ENCODE peak calls at places on chromosomes 7 and 10, in ten cellular contexts. F is heart left ventricle, O is adrenal gland, Y is neuronal stem cell, A is body of pancreas, V is suprapubic skin, W is lower lobe of right lung, N is colonic mucosa, P is GM23338, Q is prostate gland. T is an unnamed sample.
A peak's percentile ranks its signal among the peaks of the same experiment; 100 is the strongest.

GRCh38 chr7:150327308-150327707 is 4.0 kb upstream of the ACTR3C start:
- DNase-seq in P (no peak), F (no peak), O (peak; percentile 48), A (no peak), W (no peak), Q (no peak), N (no peak), V (no peak), Y (no peak), T (no peak)

GRCh38 chr7:146366938-146367337 is 250.3 kb downstream of the CNTNAP2 start:
- DNase-seq in Y (no peak), A (no peak), Q (no peak), W (no peak), V (no peak), N (no peak), P (no peak), O (no peak), F (no peak), T (peak; percentile 12)

GRCh38 chr7:32616625-32617024 is 121.3 kb downstream of the AVL9 start:
- DNase-seq in W (no peak), P (no peak), A (no peak), V (peak; percentile 68), F (peak; percentile 69), O (peak; percentile 68), Y (no peak), N (no peak), Q (no peak), T (peak; percentile 26)

GRCh38 chr10:96747734-96748550 is 27.6 kb upstream of the PIK3AP1 start:
- DNase-seq in Y (no peak), V (no peak), O (no peak), N (peak; percentile 28), A (no peak), F (no peak), Q (no peak), P (no peak), W (no peak), T (no peak)

GRCh38 chr7:91103365-91103764 is 160.9 kb upstream of the FZD1 start:
- DNase-seq in W (no peak), F (no peak), Y (no peak), P (no peak), A (no peak), O (no peak), V (no peak), Q (peak; percentile 46), N (no peak), T (no peak)

GRCh38 chr7:36276428-36277246 is 113.0 kb upstream of the ANLN start:
- DNase-seq in Y (no peak), F (no peak), W (no peak), P (no peak), A (no peak), O (peak; percentile 42), Q (no peak), N (peak; percentile 14), V (no peak), T (no peak)

GRCh38 chr7:44629825-44630580 is 23.6 kb downstream of the OGDH start:
- DNase-seq in Y (no peak), W (no peak), O (no peak), F (no peak), A (no peak), Q (no peak), V (no peak), P (no peak), N (no peak), T (no peak)

GRCh38 chr10:30182191-30183075 is 123.0 kb upstream of the JCAD start:
- DNase-seq in V (no peak), O (no peak), Y (no peak), F (no peak), P (no peak), A (peak; percentile 23), N (no peak), W (no peak), Q (peak; percentile 57), T (peak; percentile 15)

GRCh38 chr7:135253851-135254815 is 20.5 kb downstream of the STRA8 start:
- DNase-seq in V (peak; percentile 80), A (peak; percentile 49), F (peak; percentile 73), Y (no peak), N (peak; percentile 46), Q (peak; percentile 60), P (no peak), W (peak; percentile 73), O (peak; percentile 86), T (peak; percentile 66)

GRCh38 chr10:46552526-46553237 is 3.8 kb downstream of the GPRIN2 start:
- DNase-seq in A (no peak), W (peak; percentile 41), F (peak; percentile 60), P (no peak), O (peak; percentile 47), Q (peak; percentile 77), V (peak; percentile 57), Y (no peak), N (peak; percentile 55), T (no peak)

GRCh38 chr10:34045571-34046190 is 711.2 kb upstream of the NRP1 start:
- DNase-seq in Q (no peak), A (no peak), O (no peak), P (no peak), V (no peak), Y (no peak), N (no peak), W (no peak), F (no peak), T (peak; percentile 39)

GRCh38 chr10:31345886-31346285 is 26.9 kb downstream of the ZEB1 start:
- DNase-seq in F (no peak), A (no peak), Y (no peak), N (no peak), Q (no peak), P (no peak), O (no peak), W (no peak), V (no peak), T (no peak)

GRCh38 chr10:114607358-114607998 is 50.6 kb downstream of the ABLIM1 start:
- DNase-seq in N (no peak), O (no peak), V (no peak), Q (no peak), A (no peak), F (no peak), P (no peak), Y (no peak), W (no peak), T (peak; percentile 62)

GRCh38 chr10:118742787-118743186 is 12.0 kb downstream of the CACUL1 start:
- DNase-seq in O (no peak), A (no peak), V (no peak), Y (no peak), N (no peak), W (no peak), P (no peak), Q (no peak), F (no peak), T (no peak)

GRCh38 chr7:74404741-74405140 is 49.0 kb upstream of the GTF2IRD1 start:
- DNase-seq in Y (no peak), V (peak; percentile 38), Q (no peak), W (no peak), A (no peak), N (no peak), O (no peak), F (peak; percentile 41), P (no peak), T (no peak)

GRCh38 chr7:64667311-64667710 is 1.4 kb downstream of the ZNF107 start:
- DNase-seq in W (no peak), P (no peak), Q (no peak), O (peak; percentile 62), Y (no peak), A (no peak), N (no peak), V (no peak), F (no peak), T (no peak)
- H3K4me1 ChIP-seq in W (peaks cover 12% of the 10 kb centered on the region), P (peaks cover 24% of the 10 kb centered on the region), Q (no peaks in the 10 kb centered on the region), O (peaks cover 34% of the 10 kb centered on the region), Y (no peaks in the 10 kb centered on the region), A (no peaks in the 10 kb centered on the region), N (no peaks in the 10 kb centered on the region), V (peaks cover 22% of the 10 kb centered on the region), F (peaks cover 16% of the 10 kb centered on the region), T (peaks cover 5% of the 10 kb centered on the region)

DNA sequence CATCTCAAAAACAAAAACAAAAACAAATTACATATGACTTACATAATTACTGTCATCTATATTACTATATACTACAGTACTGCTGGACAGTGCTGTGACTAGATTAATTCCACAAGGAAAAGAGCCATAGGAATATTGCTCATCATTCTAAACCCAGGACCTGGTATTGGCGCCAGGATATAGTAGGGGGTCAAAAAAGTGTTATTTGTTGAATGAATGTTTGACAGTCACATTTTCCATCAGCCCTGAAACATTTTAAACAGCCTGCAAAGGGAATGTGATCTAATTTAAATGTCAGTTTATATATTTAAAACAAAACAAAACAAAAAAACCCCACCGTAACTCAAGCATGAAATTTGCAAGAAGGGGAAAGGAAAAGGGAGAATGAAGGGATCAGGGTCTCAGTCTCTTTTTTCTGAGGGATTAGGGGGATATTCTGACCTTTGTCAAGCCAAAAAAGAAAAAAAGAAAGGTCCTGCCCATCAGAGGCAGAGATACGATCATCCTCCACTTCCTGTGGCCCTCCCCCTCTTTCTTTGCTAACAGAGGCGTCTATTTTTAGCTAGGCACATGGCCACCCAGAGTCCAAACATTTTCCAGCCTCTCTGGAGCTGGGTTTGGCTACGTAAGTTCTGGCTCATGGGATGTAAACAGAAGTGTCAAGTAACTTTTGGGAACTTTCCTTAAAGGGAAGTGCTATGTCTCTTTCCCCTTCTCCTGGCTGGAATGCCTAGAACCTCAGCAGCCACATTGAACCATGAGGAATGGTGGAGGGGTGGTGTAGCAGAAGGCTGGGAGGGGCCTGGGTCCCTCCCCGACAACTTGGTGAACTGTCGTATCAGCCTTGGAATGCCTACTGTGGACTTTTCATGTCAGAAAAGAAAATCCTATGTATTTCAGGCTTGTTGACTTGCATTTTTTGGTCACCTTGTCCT is 44.6 kb upstream of the DLG5 start:
- DNase-seq in V (peak; percentile 78), Y (peak; percentile 14), P (peak; percentile 54), O (peak; percentile 93), A (peak; percentile 73), W (no peak), F (no peak), N (peak; percentile 48), Q (peak; percentile 93), T (peak; percentile 88)
- H3K4me3 ChIP-seq in V (no peak overlapping the region), Y (no peak overlapping the region), P (no peak overlapping the region), O (peak overlapping the region; percentile 14), A (no peak overlapping the region), W (no peak overlapping the region), F (no peak overlapping the region), N (no peak overlapping the region), Q (no peak overlapping the region), T (no peak overlapping the region)

GRCh38 chr10:69057261-69057950 is 30.5 kb upstream of the SRGN start:
- DNase-seq in A (no peak), Y (no peak), V (no peak), W (peak; percentile 81), F (peak; percentile 83), O (peak; percentile 66), N (no peak), P (peak; percentile 51), Q (no peak), T (no peak)
- H3K4me1 ChIP-seq in A (peaks cover 12% of the 10 kb centered on the region), Y (peaks cover 9% of the 10 kb centered on the region), V (peaks cover 17% of the 10 kb centered on the region), W (peaks cover 65% of the 10 kb centered on the region), F (peaks cover 37% of the 10 kb centered on the region), O (peaks cover 22% of the 10 kb centered on the region), N (peaks cover 9% of the 10 kb centered on the region), P (no peaks in the 10 kb centered on the region), Q (no peaks in the 10 kb centered on the region), T (no peaks in the 10 kb centered on the region)

DNA sequence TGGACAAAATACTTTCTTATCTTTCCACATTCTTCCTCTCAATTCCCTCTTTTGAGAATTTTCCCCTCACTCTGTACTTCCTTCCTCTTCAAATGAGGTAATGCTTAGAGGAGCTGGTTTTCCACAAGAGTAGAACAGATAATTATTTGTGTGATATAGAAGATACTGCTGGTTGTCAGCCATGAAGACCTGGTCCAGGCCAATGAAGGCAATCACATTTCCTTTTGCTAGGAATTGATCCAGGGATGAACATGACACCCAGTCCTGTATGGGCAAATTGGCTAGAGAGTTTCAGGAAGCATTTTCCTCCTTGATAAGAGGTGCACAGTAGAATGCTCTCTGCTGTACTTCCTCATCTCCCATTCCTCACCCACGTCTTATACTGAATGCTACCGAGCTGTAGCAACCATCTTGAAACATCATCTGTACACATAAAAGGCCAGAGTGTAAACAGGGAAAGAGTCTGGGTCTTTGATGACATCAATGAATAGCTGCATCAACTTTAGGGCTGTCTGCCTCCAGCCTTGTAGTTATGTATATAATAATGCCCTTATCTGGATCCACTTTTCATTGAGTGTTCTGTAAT is 103.8 kb downstream of the CDK6 start:
- DNase-seq in V (no peak), N (no peak), Q (no peak), A (no peak), Y (no peak), F (no peak), W (no peak), O (no peak), P (no peak), T (no peak)
- H3K4me3 ChIP-seq in V (no peak overlapping the region), N (no peak overlapping the region), Q (no peak overlapping the region), A (no peak overlapping the region), Y (no peak overlapping the region), F (no peak overlapping the region), W (no peak overlapping the region), O (no peak overlapping the region), P (no peak overlapping the region), T (no peak overlapping the region)